ENCODE peak calls at places on chromosome 5, in eight cellular contexts. H is CD8-positive, alpha-beta T cell; R is fibroblast of lung; G is PC-9; K is heart right ventricle; V is ovary; P is NT2/D1; S is body of pancreas. L is an unnamed sample. For H3K9me3, the result is how much of the 10 kb centered on the place peaks cover.

GRCh38 chr5:16727937-16728336 is 111.1 kb upstream of the RETREG1 start:
- DNase-seq in R (no peak), V (no peak), K (peak), H (no peak), G (no peak), S (peak), P (no peak), L (no peak)

GRCh38 chr5:112366987-112367386 is 52.1 kb downstream of the EPB41L4A start:
- DNase-seq in H (no peak), V (no peak), K (no peak), R (no peak), P (no peak), S (no peak), G (no peak), L (no peak)

GRCh38 chr5:145681686-145682085 is 153.5 kb downstream of the PRELID2 start:
- DNase-seq in G (peak), H (no peak), K (peak), V (no peak), R (peak), S (peak), P (peak), L (peak)

GRCh38 chr5:68465934-68466551 is 250.5 kb downstream of the PIK3R1 start:
- DNase-seq in H (no peak), P (no peak), G (peak), K (no peak), R (no peak), S (peak), V (no peak), L (no peak)

GRCh38 chr5:13339022-13339421 is 605.5 kb downstream of the DNAH5 start:
- DNase-seq in G (peak), K (no peak), P (no peak), R (no peak), S (no peak), H (no peak), V (no peak), L (no peak)

GRCh38 chr5:177018341-177018740 is 4.2 kb upstream of the ZNF346 start:
- DNase-seq in K (no peak), G (no peak), R (no peak), P (no peak), V (no peak), S (no peak), H (no peak), L (no peak)

GRCh38 chr5:68535121-68535520 is 319.6 kb downstream of the PIK3R1 start:
- DNase-seq in G (no peak), H (no peak), K (no peak), P (no peak), V (no peak), S (no peak), R (no peak), L (no peak)

GRCh38 chr5:83265318-83265717 is 188.0 kb downstream of the XRCC4 start:
- DNase-seq in P (no peak), K (no peak), G (peak), H (no peak), S (peak), R (peak), V (no peak), L (no peak)

GRCh38 chr5:138240690-138241385 is 27.7 kb upstream of the CDC23 start:
- DNase-seq in H (no peak), S (no peak), P (no peak), V (no peak), R (no peak), G (no peak), K (no peak), L (no peak)

GRCh38 chr5:109479260-109479860 is 69.6 kb upstream of the PJA2 start:
- DNase-seq in G (no peak), K (no peak), S (no peak), H (no peak), P (no peak), V (no peak), R (peak), L (no peak)

GRCh38 chr5:142388696-142389095 is 63.9 kb upstream of the SPRY4 start:
- DNase-seq in G (no peak), S (no peak), K (no peak), P (no peak), V (no peak), H (no peak), R (no peak), L (no peak)

GRCh38 chr5:163585206-163585605 is 79.8 kb downstream of the MAT2B start:
- DNase-seq in G (no peak), H (no peak), S (no peak), R (no peak), V (no peak), P (no peak), K (no peak), L (peak)

GRCh38 chr5:1367149-1367548 is 22.2 kb upstream of the CLPTM1L start:
- DNase-seq in K (no peak), G (no peak), V (no peak), P (no peak), S (no peak), R (no peak), H (no peak), L (no peak)

GRCh38 chr5:139561655-139562451 is 714 bp downstream of the UBE2D2 start:
- DNase-seq in V (peak), G (peak), S (peak), H (no peak), R (peak), K (no peak), P (no peak), L (no peak)

GRCh38 chr5:44827681-44828080 is 18.9 kb downstream of the MRPS30 start:
- DNase-seq in P (no peak), K (no peak), R (no peak), V (no peak), H (no peak), S (no peak), G (no peak), L (no peak)

GRCh38 chr5:148583421-148583965 is 70.8 kb downstream of the HTR4 start:
- DNase-seq in H (no peak), R (no peak), G (no peak), P (no peak), V (no peak), S (no peak), K (no peak), L (no peak)

GRCh38 chr5:142906863-142907671 is 136.9 kb downstream of the ARHGAP26 start:
- DNase-seq in K (peak), G (no peak), R (peak), V (no peak), S (peak), P (no peak), H (no peak), L (peak)

GRCh38 chr5:147234825-147235635 is at the start of gene STK32A:
- DNase-seq in S (peak), H (no peak), G (no peak), R (peak), K (no peak), P (peak), V (peak), L (no peak)

GRCh38 chr5:31581498-31582099 is 49.5 kb downstream of the C5orf22 start:
- DNase-seq in S (no peak), K (no peak), H (no peak), V (no peak), R (peak), G (no peak), P (peak), L (no peak)

DNA sequence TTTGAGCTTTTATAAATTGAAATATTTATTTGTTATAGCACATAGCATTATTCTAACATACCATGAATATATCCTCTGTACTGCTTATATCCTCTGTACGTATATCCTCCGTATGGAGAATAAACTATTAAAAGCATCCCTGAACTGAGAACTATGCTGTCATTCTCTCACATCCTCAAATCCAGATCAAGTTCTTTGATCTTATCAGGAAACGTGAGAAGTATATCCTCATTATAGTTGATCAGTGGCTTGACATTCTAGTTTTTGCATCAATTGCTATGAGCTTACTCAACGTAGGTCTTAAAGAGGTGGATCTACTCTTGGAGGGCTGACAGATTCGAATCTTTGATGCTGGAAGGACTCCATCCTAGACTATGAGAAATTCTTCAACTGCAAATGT is 37.4 kb downstream of the IL7R start:
- DNase-seq in S (no peak), R (no peak), H (no peak), V (no peak), K (no peak), G (no peak), P (no peak), L (no peak)
- H3K9me3 ChIP-seq in S (under half), R (under half), H (under half), V (under half), K (under half), G (under half), P (under half), L (under half)

GRCh38 chr5:150364004-150364403 is 6.5 kb downstream of the TCOF1 start:
- DNase-seq in G (no peak), H (no peak), R (no peak), K (no peak), P (no peak), V (no peak), S (no peak), L (no peak)
- H3K9me3 ChIP-seq in G (under half), H (under half), R (under half), K (under half), P (under half), V (under half), S (under half), L (under half)

DNA sequence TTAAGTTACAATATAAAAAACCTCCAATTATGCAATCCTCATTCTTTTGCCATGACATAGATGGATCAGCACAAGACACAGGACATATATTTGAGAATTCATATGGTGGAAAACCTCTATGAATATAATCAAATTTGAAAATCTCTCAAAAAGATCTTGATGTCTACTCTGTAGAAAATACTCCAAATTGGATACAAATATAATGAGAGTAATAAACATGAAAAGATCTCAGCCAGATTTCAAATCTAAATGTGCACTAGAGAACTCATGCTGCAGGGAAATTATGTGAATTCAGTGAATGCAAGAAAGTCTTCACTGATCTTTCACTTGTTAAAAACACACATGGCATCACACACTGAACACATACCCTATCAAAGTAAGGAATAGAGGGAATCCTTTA is 13.8 kb downstream of the PCDHB15 start:
- DNase-seq in H (no peak), K (no peak), R (peak), P (no peak), G (no peak), V (no peak), S (no peak), L (no peak)
- H3K9me3 ChIP-seq in H (under half), K (half or more), R (under half), P (half or more), G (under half), V (under half), S (under half), L (under half)

GRCh38 chr5:124752854-124753720 is 6.6 kb upstream of the ZNF608 start:
- DNase-seq in K (no peak), V (no peak), G (no peak), R (no peak), H (no peak), P (no peak), S (no peak), L (no peak)
- H3K9me3 ChIP-seq in K (under half), V (under half), G (under half), R (under half), H (under half), P (under half), S (under half), L (under half)

DNA sequence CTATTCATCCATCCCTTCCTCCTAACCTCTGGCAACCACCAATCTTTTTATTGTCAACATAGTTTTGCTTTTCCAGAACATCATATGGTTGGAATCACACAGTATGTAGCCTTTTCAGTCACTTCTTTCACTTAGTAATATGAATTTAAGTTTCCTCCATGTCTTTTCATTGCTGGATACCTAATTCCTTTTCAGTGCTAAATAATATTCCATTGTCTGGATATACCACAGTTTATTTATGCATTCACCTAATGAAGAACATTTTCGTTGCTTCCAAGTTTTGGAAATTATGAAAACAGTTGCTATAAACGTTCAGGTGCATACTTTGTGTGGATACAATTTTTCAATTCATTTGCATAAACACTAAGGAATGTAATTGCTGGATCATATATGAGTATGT is 70.7 kb upstream of the FNIP1 start:
- DNase-seq in K (no peak), V (no peak), H (no peak), P (no peak), R (no peak), G (no peak), S (no peak), L (no peak)
- H3K9me3 ChIP-seq in K (half or more), V (under half), H (under half), P (under half), R (under half), G (under half), S (under half), L (under half)

DNA sequence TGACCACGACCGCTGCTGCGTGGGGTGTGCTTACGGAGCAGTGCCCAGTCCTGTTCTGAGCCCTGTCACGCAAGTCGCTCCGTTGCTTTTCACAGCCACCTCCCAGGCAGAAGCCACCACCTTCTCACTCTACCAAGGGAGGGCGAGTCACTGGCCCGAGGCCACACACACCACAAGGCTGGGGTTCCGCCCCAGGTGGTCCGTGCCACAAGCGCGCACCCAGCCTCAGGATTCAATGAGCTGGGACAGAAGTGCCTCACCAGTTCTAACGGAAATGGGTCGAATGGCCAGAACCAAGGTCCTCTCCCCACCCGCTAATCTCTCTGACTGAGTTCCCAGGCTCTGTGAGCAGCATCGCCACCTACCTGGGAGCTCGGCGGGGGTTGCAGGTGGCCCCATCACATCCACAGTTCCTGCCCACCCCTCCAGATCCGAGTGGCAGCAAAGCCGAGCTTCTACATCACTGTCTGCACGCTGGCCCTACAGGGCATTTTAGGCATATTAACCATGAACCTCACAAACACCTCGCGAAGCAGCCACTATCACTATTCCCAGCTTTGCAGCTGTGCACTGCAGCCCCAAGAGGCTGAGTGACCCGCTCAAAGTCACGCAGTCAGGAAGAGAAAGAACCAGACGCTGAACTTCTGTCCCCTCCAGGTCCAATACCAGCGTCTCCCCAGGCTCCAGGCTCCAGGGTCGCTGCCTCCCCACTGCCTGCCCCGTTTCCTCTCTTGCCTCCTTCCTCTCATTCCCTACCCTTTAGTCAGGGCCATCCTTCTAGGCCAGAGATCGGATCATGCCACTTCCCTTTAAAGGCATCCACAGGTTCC is 92.1 kb upstream of the PHYKPL start:
- DNase-seq in H (no peak), K (no peak), V (no peak), S (no peak), G (no peak), R (no peak), P (no peak), L (no peak)
- H3K9me3 ChIP-seq in H (under half), K (under half), V (under half), S (under half), G (under half), R (under half), P (under half), L (half or more)